ENCODE peak calls at places on chromosome 4, in five cellular contexts. S is cardiac muscle cell, Z is hepatocyte, F is foreskin keratinocyte, V is H7. Y is an unnamed sample.

GRCh38 chr4:17494258-17494657 is 17.6 kb downstream of the QDPR start:
- DNase-seq in S (peak; percentile 66), Z (peak; percentile 72), F (peak; percentile 40), V (no peak), Y (peak; percentile 95)

GRCh38 chr4:124092101-124093057 is 620.2 kb downstream of the ANKRD50 start:
- DNase-seq in S (no peak), Z (no peak), F (no peak), V (no peak), Y (no peak)

GRCh38 chr4:89879201-89879600 is 15.5 kb upstream of the MMRN1 start:
- DNase-seq in S (no peak), Z (no peak), F (no peak), V (no peak), Y (no peak)

GRCh38 chr4:152118108-152118507 is 357.3 kb upstream of the GATB start:
- DNase-seq in S (no peak), Z (no peak), F (no peak), V (no peak), Y (no peak)

GRCh38 chr4:7335363-7336066 is 99.2 kb downstream of the PSAPL1 start:
- DNase-seq in S (peak; percentile 48), Z (peak; percentile 54), F (peak; percentile 40), V (peak; percentile 96), Y (peak; percentile 96)

GRCh38 chr4:34200535-34200934 is 2043.8 kb downstream of the ARAP2 start:
- DNase-seq in S (no peak), Z (no peak), F (no peak), V (no peak), Y (no peak)

GRCh38 chr4:48578132-48578964 is 88.3 kb downstream of the ZAR1 start:
- DNase-seq in S (peak; percentile 87), Z (peak; percentile 82), F (no peak), V (peak; percentile 43), Y (no peak)

GRCh38 chr4:61011051-61011450 is 189.1 kb upstream of the ADGRL3 start:
- DNase-seq in S (no peak), Z (no peak), F (no peak), V (no peak), Y (no peak)

GRCh38 chr4:176432811-176433540 is 113.2 kb downstream of the SPCS3 start:
- DNase-seq in S (no peak), Z (no peak), F (no peak), V (no peak), Y (no peak)

GRCh38 chr4:134777626-134778025 is 576.0 kb upstream of the PABPC4L start:
- DNase-seq in S (peak; percentile 3), Z (peak; percentile 36), F (no peak), V (peak; percentile 29), Y (no peak)

GRCh38 chr4:127997534-127998388 is 32.6 kb downstream of the ABHD18 start:
- DNase-seq in S (peak; percentile 58), Z (no peak), F (peak; percentile 38), V (no peak), Y (peak; percentile 53)

GRCh38 chr4:95835672-95836071 is 4.2 kb upstream of the PDHA2 start:
- DNase-seq in S (peak; percentile 3), Z (peak; percentile 68), F (no peak), V (peak; percentile 13), Y (no peak)

GRCh38 chr4:54473077-54473545 is 184.6 kb upstream of the KIT start:
- DNase-seq in S (no peak), Z (peak; percentile 67), F (no peak), V (no peak), Y (no peak)

GRCh38 chr4:78059524-78059889 is 2.4 kb downstream of the FRAS1 start:
- DNase-seq in S (peak; percentile 92), Z (peak; percentile 90), F (peak; percentile 55), V (peak; percentile 75), Y (peak; percentile 84)

GRCh38 chr4:78057135-78057599 is at the start of gene FRAS1:
- DNase-seq in S (peak; percentile 53), Z (peak; percentile 79), F (no peak), V (peak; percentile 72), Y (peak; percentile 79)

GRCh38 chr4:78059938-78060337 is 2.8 kb downstream of the FRAS1 start:
- DNase-seq in S (no peak), Z (no peak), F (no peak), V (no peak), Y (no peak)

GRCh38 chr4:78057600-78058560 is 757 bp downstream of the FRAS1 start:
- DNase-seq in S (peak; percentile 55), Z (peak; percentile 69), F (peak; percentile 38), V (peak; percentile 38), Y (peak; percentile 86)

DNA sequence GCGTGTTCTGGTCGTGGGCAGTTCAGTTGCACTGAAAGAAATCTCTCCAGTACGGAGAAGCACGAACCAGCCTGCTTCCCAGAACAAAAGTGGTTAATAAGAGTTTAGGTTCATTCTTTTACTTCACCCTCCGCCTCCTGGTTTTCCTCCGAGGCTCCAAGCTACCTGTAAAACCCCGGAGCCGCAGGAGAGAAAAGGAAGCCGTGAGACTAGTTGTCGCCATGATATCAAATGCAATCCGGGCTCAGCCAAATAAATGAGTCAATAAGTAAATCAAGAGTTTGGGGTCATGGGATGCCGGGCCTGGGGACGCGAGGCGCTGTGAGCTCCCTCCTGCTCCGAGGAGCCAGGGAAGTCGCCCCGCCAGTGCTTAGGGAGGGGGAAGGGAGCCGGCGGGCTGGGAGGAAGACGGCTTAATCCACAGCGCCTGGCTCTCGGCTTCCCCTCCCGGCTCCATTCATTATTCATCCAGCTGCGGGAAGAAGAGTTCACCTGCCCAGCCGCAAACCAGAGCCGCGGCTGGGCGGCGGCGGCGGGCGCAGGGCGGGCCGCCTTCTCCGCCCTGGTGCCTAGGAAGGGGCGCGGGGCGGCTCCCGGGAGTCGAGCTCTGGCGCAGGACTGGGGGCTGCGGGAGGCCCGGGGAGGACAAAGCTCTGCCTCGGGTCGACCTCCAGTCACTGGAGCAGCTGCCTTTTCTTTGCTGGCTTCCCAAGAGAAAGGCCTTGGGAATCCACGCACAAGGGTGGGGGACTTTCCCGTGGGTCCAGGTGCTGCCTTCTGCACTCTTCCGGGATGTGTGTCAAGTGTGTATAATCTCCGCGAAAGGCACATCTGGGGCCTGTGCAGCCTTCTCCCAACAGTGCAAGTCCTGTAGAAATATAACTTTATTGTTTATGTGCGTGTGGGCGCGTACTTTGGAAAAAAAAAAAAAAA is 1.7 kb downstream of the FRAS1 start:
- DNase-seq in S (peak; percentile 60), Z (peak; percentile 75), F (peak; percentile 33), V (peak; percentile 81), Y (peak; percentile 81)
- H3K27me3 ChIP-seq in S (no peaks in the 10 kb centered on the region), Z (no peaks in the 10 kb centered on the region), F (no peaks in the 10 kb centered on the region), V (peaks cover 3% of the 10 kb centered on the region), Y (peaks cover 39% of the 10 kb centered on the region)

DNA sequence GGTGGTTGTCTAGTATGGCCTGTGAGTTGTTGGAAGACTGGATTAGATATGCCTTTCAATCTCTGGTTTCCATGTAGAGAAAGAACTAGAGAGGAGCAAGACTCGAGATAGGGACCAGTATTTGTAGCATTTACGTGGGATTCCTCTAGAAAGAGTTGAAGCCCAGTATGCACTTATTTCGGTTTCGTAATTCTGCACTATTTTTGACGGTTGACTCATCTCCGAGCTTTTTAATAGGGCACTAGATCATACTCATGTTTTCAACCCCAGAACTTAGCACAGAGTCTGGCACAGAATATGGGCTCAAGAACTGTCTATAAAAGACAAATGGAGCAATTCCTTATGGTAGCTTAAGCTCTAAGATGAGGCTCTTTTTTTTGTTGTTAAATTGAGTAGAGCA is 15.7 kb downstream of the HELT start:
- DNase-seq in S (no peak), Z (no peak), F (no peak), V (no peak), Y (no peak)
- H3K27me3 ChIP-seq in S (peaks cover 58% of the 10 kb centered on the region), Z (peaks cover 39% of the 10 kb centered on the region), F (peaks cover 38% of the 10 kb centered on the region), V (peaks cover 8% of the 10 kb centered on the region), Y (peaks cover 22% of the 10 kb centered on the region)

GRCh38 chr4:13523591-13524503 is 20.5 kb downstream of the NKX3-2 start:
- DNase-seq in S (no peak), Z (no peak), F (no peak), V (peak; percentile 79), Y (peak; percentile 55)
- H3K27me3 ChIP-seq in S (peaks cover 100% of the 10 kb centered on the region), Z (peaks cover 87% of the 10 kb centered on the region), F (peaks cover 100% of the 10 kb centered on the region), V (peaks cover 83% of the 10 kb centered on the region), Y (peaks cover 37% of the 10 kb centered on the region)

GRCh38 chr4:1060121-1060520 is 48.7 kb downstream of the FGFRL1 start:
- DNase-seq in S (no peak), Z (no peak), F (no peak), V (peak; percentile 26), Y (no peak)

GRCh38 chr4:1057403-1057745 is 45.9 kb downstream of the FGFRL1 start:
- DNase-seq in S (no peak), Z (no peak), F (no peak), V (no peak), Y (no peak)

GRCh38 chr4:1058198-1058996 is 47.0 kb downstream of the FGFRL1 start:
- DNase-seq in S (no peak), Z (no peak), F (no peak), V (peak; percentile 46), Y (no peak)

GRCh38 chr4:1060646-1061371 is 49.4 kb downstream of the FGFRL1 start:
- DNase-seq in S (no peak), Z (no peak), F (no peak), V (peak; percentile 17), Y (no peak)

GRCh38 chr4:1058997-1059665 is 47.7 kb downstream of the FGFRL1 start:
- DNase-seq in S (no peak), Z (peak; percentile 5), F (no peak), V (no peak), Y (no peak)
- H3K27me3 ChIP-seq in S (peaks cover 21% of the 10 kb centered on the region), Z (peaks cover 25% of the 10 kb centered on the region), F (peaks cover 74% of the 10 kb centered on the region), V (peaks cover 2% of the 10 kb centered on the region), Y (peaks cover 58% of the 10 kb centered on the region)

DNA sequence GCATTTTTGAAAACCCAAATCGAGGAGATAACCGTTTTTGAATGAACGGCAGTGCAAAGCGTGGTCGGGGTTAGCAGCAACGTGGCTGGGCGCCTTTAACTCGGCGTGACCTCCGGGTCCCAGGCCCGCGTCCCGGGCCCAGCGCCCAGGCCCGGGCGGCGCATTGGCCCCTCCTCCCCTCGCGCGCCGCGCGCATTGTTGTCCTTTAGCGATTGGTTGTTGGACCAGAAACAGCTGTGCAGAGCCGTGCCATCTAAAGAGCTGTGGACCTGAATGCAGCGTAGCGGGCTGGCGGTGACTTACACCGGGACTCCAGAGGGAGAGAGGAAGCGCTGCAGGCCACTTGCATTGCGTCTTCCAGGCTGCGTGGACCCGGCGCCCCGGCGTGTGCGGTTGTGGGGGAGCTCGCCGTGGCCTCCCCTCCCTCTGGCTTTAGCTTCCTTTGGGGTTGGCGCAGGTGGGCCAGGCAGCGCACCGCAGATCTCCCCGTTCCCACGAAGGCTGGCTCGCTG is at the start of gene STOX2:
- DNase-seq in S (peak; percentile 64), Z (peak; percentile 79), F (no peak), V (peak; percentile 84), Y (peak; percentile 80)
- H3K27me3 ChIP-seq in S (no peaks in the 10 kb centered on the region), Z (peaks cover 20% of the 10 kb centered on the region), F (peaks cover 68% of the 10 kb centered on the region), V (peaks cover 15% of the 10 kb centered on the region), Y (peaks cover 16% of the 10 kb centered on the region)

GRCh38 chr4:108172231-108172779 is 3.6 kb upstream of the LEF1 start:
- DNase-seq in S (peak; percentile 29), Z (peak; percentile 76), F (no peak), V (peak; percentile 81), Y (peak; percentile 83)
- H3K27me3 ChIP-seq in S (peaks cover 30% of the 10 kb centered on the region), Z (peaks cover 41% of the 10 kb centered on the region), F (peaks cover 45% of the 10 kb centered on the region), V (peaks cover 86% of the 10 kb centered on the region), Y (peaks cover 59% of the 10 kb centered on the region)

DNA sequence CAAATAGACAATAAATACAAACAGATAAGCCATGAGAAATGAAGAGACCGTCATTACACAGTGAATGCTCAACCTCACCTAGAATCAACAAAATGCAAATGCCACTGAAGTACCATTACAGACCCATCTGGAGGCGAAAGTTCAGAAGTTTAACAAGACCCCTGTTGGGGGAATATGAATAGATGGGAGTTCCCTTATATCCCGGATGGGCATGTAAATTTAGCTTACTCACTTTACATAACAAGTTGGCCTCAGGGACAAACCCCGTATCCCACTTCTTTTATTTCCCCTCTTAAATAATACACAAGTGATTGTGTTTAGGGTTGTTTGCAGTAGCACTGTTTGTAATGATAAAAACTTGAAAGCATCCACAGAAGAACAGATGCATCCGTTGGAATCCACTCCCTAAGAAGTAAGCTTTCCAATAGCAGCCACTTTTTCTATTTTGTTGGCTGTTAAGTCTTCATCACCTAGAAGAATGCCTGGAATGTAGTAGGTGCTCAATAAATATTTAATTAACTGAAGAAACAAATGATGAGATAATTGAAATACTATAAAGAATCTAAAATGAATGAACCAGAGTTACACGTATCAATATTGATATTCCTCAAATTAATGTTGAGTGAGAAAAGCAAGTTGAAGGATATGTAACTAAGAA is 1076.3 kb upstream of the TENM3 start:
- DNase-seq in S (no peak), Z (no peak), F (no peak), V (peak; percentile 54), Y (no peak)
- H3K27me3 ChIP-seq in S (no peaks in the 10 kb centered on the region), Z (no peaks in the 10 kb centered on the region), F (no peaks in the 10 kb centered on the region), V (peaks cover 19% of the 10 kb centered on the region), Y (no peaks in the 10 kb centered on the region)